ENCODE peak calls at places on chromosomes 12 and 14, in six cellular contexts. K, P, A, G, H and D are unnamed samples.

GRCh38 chr14:106681161-106681955 is 1155.0 kb downstream of the TMEM121 start:
- DNase-seq in K (no peak), P (no peak), A (no peak), G (no peak), H (no peak), D (no peak)

GRCh38 chr14:103806805-103807204 is 40.6 kb downstream of the PPP1R13B start:
- DNase-seq in K (no peak), P (no peak), A (peak; percentile 23), G (no peak), H (no peak), D (no peak)

GRCh38 chr12:103855036-103855712 is 14.1 kb upstream of the NT5DC3 start:
- DNase-seq in K (no peak), P (peak; percentile 95), A (no peak), G (no peak), H (no peak), D (peak; percentile 26)

GRCh38 chr14:75011356-75012097 is 8.8 kb downstream of the EIF2B2 start:
- DNase-seq in K (no peak), P (peak; percentile 82), A (peak; percentile 4), G (no peak), H (no peak), D (peak; percentile 38)

GRCh38 chr14:55005071-55005470 is 21.8 kb downstream of the WDHD1 start:
- DNase-seq in K (no peak), P (peak; percentile 30), A (no peak), G (no peak), H (no peak), D (no peak)

GRCh38 chr12:108966378-108967151 is 54.3 kb downstream of the SVOP start:
- DNase-seq in K (peak; percentile 51), P (no peak), A (no peak), G (no peak), H (no peak), D (no peak)

GRCh38 chr14:89232366-89233070 is 184.5 kb downstream of the FOXN3 start:
- DNase-seq in K (no peak), P (no peak), A (no peak), G (no peak), H (no peak), D (no peak)

GRCh38 chr12:96236221-96236822 is 42.1 kb downstream of the ELK3 start:
- DNase-seq in K (no peak), P (peak; percentile 90), A (no peak), G (no peak), H (no peak), D (no peak)

GRCh38 chr14:56487761-56488160 is 91.8 kb upstream of the TMEM260 start:
- DNase-seq in K (no peak), P (peak; percentile 32), A (no peak), G (no peak), H (no peak), D (no peak)

GRCh38 chr12:68040450-68041075 is 51.3 kb downstream of the IFNG-AS1 start:
- DNase-seq in K (peak; percentile 51), P (peak; percentile 68), A (peak; percentile 82), G (peak; percentile 75), H (peak; percentile 56), D (peak; percentile 41)

GRCh38 chr12:68529466-68529865 is 81.2 kb upstream of the RAP1B start:
- DNase-seq in K (no peak), P (peak; percentile 29), A (no peak), G (no peak), H (no peak), D (no peak)

GRCh38 chr14:89351364-89351957 is 65.6 kb downstream of the FOXN3 start:
- DNase-seq in K (no peak), P (peak; percentile 47), A (peak; percentile 30), G (peak; percentile 58), H (no peak), D (no peak)

GRCh38 chr14:39398382-39398781 is 33.9 kb downstream of the FBXO33 start:
- DNase-seq in K (no peak), P (no peak), A (no peak), G (no peak), H (no peak), D (no peak)

GRCh38 chr12:121023799-121024198 is 7.5 kb upstream of the C12orf43 start:
- DNase-seq in K (no peak), P (no peak), A (no peak), G (no peak), H (no peak), D (no peak)
- H3K4me3 ChIP-seq in K (no peak overlapping the region), P (no peak overlapping the region), A (no peak overlapping the region), G (no peak overlapping the region), H (no peak overlapping the region), D (no peak overlapping the region)

DNA sequence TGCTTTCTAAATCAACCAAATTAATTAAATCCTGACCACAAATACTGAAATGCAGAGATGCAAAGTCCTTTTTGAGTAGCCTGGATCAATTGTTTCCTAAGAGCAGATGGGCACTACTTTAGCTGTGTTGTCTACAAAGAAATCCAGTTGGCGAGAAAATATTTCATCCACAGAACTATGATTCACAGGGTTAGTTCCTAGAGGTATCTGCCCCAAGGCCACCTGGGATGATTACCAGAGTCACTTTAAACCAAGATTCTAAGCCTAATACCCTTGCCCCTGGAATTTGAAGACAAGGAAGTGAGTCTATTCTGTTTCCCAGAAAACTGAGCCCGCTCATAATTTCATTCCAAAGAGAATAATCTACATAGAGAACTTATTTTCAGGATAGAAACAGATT is 198.4 kb downstream of the PPM1H start:
- DNase-seq in K (no peak), P (no peak), A (no peak), G (no peak), H (no peak), D (no peak)
- H3K4me3 ChIP-seq in K (no peak overlapping the region), P (no peak overlapping the region), A (no peak overlapping the region), G (no peak overlapping the region), H (no peak overlapping the region), D (no peak overlapping the region)

GRCh38 chr14:100067971-100068959 is 3.0 kb downstream of the EVL start:
- DNase-seq in K (peak; percentile 39), P (peak; percentile 65), A (no peak), G (peak; percentile 88), H (peak; percentile 44), D (no peak)
- H3K4me3 ChIP-seq in K (peak overlapping the region; percentile 26), P (no peak overlapping the region), A (no peak overlapping the region), G (peak overlapping the region; percentile 73), H (no peak overlapping the region), D (no peak overlapping the region)

GRCh38 chr12:59115526-59115925 is 195.2 kb upstream of the LRIG3 start:
- DNase-seq in K (no peak), P (peak; percentile 56), A (no peak), G (no peak), H (no peak), D (no peak)
- H3K4me3 ChIP-seq in K (no peak overlapping the region), P (no peak overlapping the region), A (no peak overlapping the region), G (no peak overlapping the region), H (no peak overlapping the region), D (no peak overlapping the region)

GRCh38 chr12:99453831-99454538 is 193.6 kb upstream of the GARIN6 start:
- DNase-seq in K (no peak), P (peak; percentile 40), A (peak; percentile 2), G (no peak), H (no peak), D (no peak)
- H3K4me3 ChIP-seq in K (no peak overlapping the region), P (no peak overlapping the region), A (no peak overlapping the region), G (no peak overlapping the region), H (no peak overlapping the region), D (no peak overlapping the region)

DNA sequence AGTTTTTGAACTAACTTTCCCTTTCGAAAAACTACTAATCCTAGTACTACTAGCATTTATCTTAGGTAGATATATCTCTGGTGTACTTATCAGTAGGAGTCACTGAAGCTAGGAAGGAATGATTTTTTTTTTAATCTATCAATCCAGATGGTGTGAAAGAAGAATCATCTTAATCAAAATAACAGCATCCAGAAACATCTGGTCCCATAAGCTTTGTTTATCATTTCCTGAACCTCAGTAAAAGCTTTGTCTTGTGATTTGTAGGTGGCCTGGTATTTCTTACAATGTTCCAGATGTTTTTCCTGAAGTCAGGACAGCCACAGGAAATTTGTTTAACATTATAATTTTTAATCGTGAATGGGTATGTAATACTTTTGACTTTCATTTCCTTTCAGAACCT is 28.0 kb upstream of the LUM start:
- DNase-seq in K (no peak), P (no peak), A (no peak), G (no peak), H (peak; percentile 70), D (no peak)
- H3K4me3 ChIP-seq in K (no peak overlapping the region), P (no peak overlapping the region), A (no peak overlapping the region), G (no peak overlapping the region), H (no peak overlapping the region), D (no peak overlapping the region)

GRCh38 chr12:94073441-94074051 is 74.8 kb upstream of the PLXNC1 start:
- DNase-seq in K (peak; percentile 35), P (no peak), A (no peak), G (no peak), H (no peak), D (no peak)
- H3K4me3 ChIP-seq in K (no peak overlapping the region), P (no peak overlapping the region), A (no peak overlapping the region), G (no peak overlapping the region), H (no peak overlapping the region), D (no peak overlapping the region)

DNA sequence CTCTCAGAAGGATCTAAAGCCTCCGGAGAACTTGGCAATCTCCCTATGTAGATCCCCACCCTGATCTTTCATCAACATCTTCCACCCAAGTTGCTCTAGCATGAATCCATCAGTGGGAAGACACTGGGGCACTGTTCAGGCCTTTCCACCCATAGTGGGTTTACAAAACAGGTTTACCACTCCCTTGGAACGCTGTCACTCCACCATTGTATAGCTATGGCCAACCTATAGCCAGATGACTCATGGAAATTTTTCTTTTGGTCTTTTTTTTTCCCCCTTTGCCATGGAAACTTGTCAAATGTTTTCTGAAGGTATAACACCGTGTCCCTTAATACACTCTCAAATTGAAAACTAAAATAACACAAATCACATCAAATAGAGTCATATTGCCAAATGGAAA is 10.8 kb upstream of the HSPB8 start:
- DNase-seq in K (no peak), P (no peak), A (no peak), G (no peak), H (no peak), D (no peak)
- H3K4me3 ChIP-seq in K (no peak overlapping the region), P (no peak overlapping the region), A (no peak overlapping the region), G (no peak overlapping the region), H (no peak overlapping the region), D (no peak overlapping the region)